ENCODE peak calls at places on chromosomes 7 and 10, in five cellular contexts. One of them, this sample, is unnamed.

GRCh38 chr10:33233191-33233590 is 101.3 kb downstream of the NRP1 start:
- DNase-seq in stimulated activated CD8-positive, alpha-beta memory T cell treated with anti-CD3 and anti-CD28 coated beads, Interleukin-7, amount 100 ng/mL, for 1 hour: no peak
- DNase-seq in kidney glomerular epithelial cell: no peak
- DNase-seq in mesothelial cell of epicardium: no peak
- DNase-seq in dermis microvascular lymphatic vessel endothelial cell: no peak
- DNase-seq in this sample: no peak

GRCh38 chr10:5090551-5090950 is 3.7 kb upstream of the AKR1C3 start:
- DNase-seq in stimulated activated CD8-positive, alpha-beta memory T cell treated with anti-CD3 and anti-CD28 coated beads, Interleukin-7, amount 100 ng/mL, for 1 hour: no peak
- DNase-seq in kidney glomerular epithelial cell: no peak
- DNase-seq in mesothelial cell of epicardium: no peak
- DNase-seq in dermis microvascular lymphatic vessel endothelial cell: no peak
- DNase-seq in this sample: no peak

GRCh38 chr7:133434246-133434865 is 181.5 kb downstream of the EXOC4 start:
- DNase-seq in stimulated activated CD8-positive, alpha-beta memory T cell treated with anti-CD3 and anti-CD28 coated beads, Interleukin-7, amount 100 ng/mL, for 1 hour: no peak
- DNase-seq in kidney glomerular epithelial cell: peak; percentile 42
- DNase-seq in mesothelial cell of epicardium: no peak
- DNase-seq in dermis microvascular lymphatic vessel endothelial cell: peak; percentile 16
- DNase-seq in this sample: no peak

GRCh38 chr7:123727071-123727837 is 21.5 kb downstream of the WASL start:
- DNase-seq in stimulated activated CD8-positive, alpha-beta memory T cell treated with anti-CD3 and anti-CD28 coated beads, Interleukin-7, amount 100 ng/mL, for 1 hour: no peak
- DNase-seq in kidney glomerular epithelial cell: no peak
- DNase-seq in mesothelial cell of epicardium: no peak
- DNase-seq in dermis microvascular lymphatic vessel endothelial cell: no peak
- DNase-seq in this sample: no peak

GRCh38 chr7:136086712-136087111 is 109.6 kb upstream of the MTPN start:
- DNase-seq in stimulated activated CD8-positive, alpha-beta memory T cell treated with anti-CD3 and anti-CD28 coated beads, Interleukin-7, amount 100 ng/mL, for 1 hour: no peak
- DNase-seq in kidney glomerular epithelial cell: peak; percentile 88
- DNase-seq in mesothelial cell of epicardium: no peak
- DNase-seq in dermis microvascular lymphatic vessel endothelial cell: peak; percentile 81
- DNase-seq in this sample: no peak

GRCh38 chr7:159020987-159021386 is 123.7 kb downstream of the VIPR2 start:
- DNase-seq in stimulated activated CD8-positive, alpha-beta memory T cell treated with anti-CD3 and anti-CD28 coated beads, Interleukin-7, amount 100 ng/mL, for 1 hour: no peak
- DNase-seq in kidney glomerular epithelial cell: no peak
- DNase-seq in mesothelial cell of epicardium: no peak
- DNase-seq in dermis microvascular lymphatic vessel endothelial cell: no peak
- DNase-seq in this sample: no peak

GRCh38 chr7:99497771-99498545 is 2.1 kb downstream of the ZNF394 start:
- DNase-seq in stimulated activated CD8-positive, alpha-beta memory T cell treated with anti-CD3 and anti-CD28 coated beads, Interleukin-7, amount 100 ng/mL, for 1 hour: no peak
- DNase-seq in kidney glomerular epithelial cell: no peak
- DNase-seq in mesothelial cell of epicardium: no peak
- DNase-seq in dermis microvascular lymphatic vessel endothelial cell: no peak
- DNase-seq in this sample: no peak

GRCh38 chr10:110733256-110733952 is 89.3 kb downstream of the RBM20 start:
- DNase-seq in stimulated activated CD8-positive, alpha-beta memory T cell treated with anti-CD3 and anti-CD28 coated beads, Interleukin-7, amount 100 ng/mL, for 1 hour: no peak
- DNase-seq in kidney glomerular epithelial cell: peak; percentile 54
- DNase-seq in mesothelial cell of epicardium: no peak
- DNase-seq in dermis microvascular lymphatic vessel endothelial cell: no peak
- DNase-seq in this sample: no peak

GRCh38 chr7:121503730-121504129 is 107.6 kb upstream of the FAM3C start:
- DNase-seq in stimulated activated CD8-positive, alpha-beta memory T cell treated with anti-CD3 and anti-CD28 coated beads, Interleukin-7, amount 100 ng/mL, for 1 hour: no peak
- DNase-seq in kidney glomerular epithelial cell: no peak
- DNase-seq in mesothelial cell of epicardium: no peak
- DNase-seq in dermis microvascular lymphatic vessel endothelial cell: no peak
- DNase-seq in this sample: no peak

GRCh38 chr7:28955723-28956607 is 2.2 kb downstream of the TRIL start:
- DNase-seq in stimulated activated CD8-positive, alpha-beta memory T cell treated with anti-CD3 and anti-CD28 coated beads, Interleukin-7, amount 100 ng/mL, for 1 hour: no peak
- DNase-seq in kidney glomerular epithelial cell: peak; percentile 43
- DNase-seq in mesothelial cell of epicardium: peak; percentile 58
- DNase-seq in dermis microvascular lymphatic vessel endothelial cell: peak; percentile 66
- DNase-seq in this sample: no peak

GRCh38 chr7:34748244-34749039 is 90.4 kb downstream of the NPSR1 start:
- DNase-seq in stimulated activated CD8-positive, alpha-beta memory T cell treated with anti-CD3 and anti-CD28 coated beads, Interleukin-7, amount 100 ng/mL, for 1 hour: no peak
- DNase-seq in kidney glomerular epithelial cell: peak; percentile 73
- DNase-seq in mesothelial cell of epicardium: peak; percentile 33
- DNase-seq in dermis microvascular lymphatic vessel endothelial cell: peak; percentile 89
- DNase-seq in this sample: no peak

GRCh38 chr10:69974551-69975155 is 78.0 kb upstream of the MACROH2A2 start:
- DNase-seq in stimulated activated CD8-positive, alpha-beta memory T cell treated with anti-CD3 and anti-CD28 coated beads, Interleukin-7, amount 100 ng/mL, for 1 hour: no peak
- DNase-seq in kidney glomerular epithelial cell: no peak
- DNase-seq in mesothelial cell of epicardium: no peak
- DNase-seq in dermis microvascular lymphatic vessel endothelial cell: no peak
- DNase-seq in this sample: no peak

GRCh38 chr7:34844401-34844800 is 186.4 kb downstream of the NPSR1 start:
- DNase-seq in stimulated activated CD8-positive, alpha-beta memory T cell treated with anti-CD3 and anti-CD28 coated beads, Interleukin-7, amount 100 ng/mL, for 1 hour: no peak
- DNase-seq in kidney glomerular epithelial cell: no peak
- DNase-seq in mesothelial cell of epicardium: no peak
- DNase-seq in dermis microvascular lymphatic vessel endothelial cell: no peak
- DNase-seq in this sample: no peak

GRCh38 chr7:83413831-83414230 is 235.1 kb downstream of the SEMA3E start:
- DNase-seq in stimulated activated CD8-positive, alpha-beta memory T cell treated with anti-CD3 and anti-CD28 coated beads, Interleukin-7, amount 100 ng/mL, for 1 hour: no peak
- DNase-seq in kidney glomerular epithelial cell: no peak
- DNase-seq in mesothelial cell of epicardium: no peak
- DNase-seq in dermis microvascular lymphatic vessel endothelial cell: no peak
- DNase-seq in this sample: no peak

GRCh38 chr7:114026486-114027089 is 107.8 kb upstream of the PPP1R3A start:
- DNase-seq in stimulated activated CD8-positive, alpha-beta memory T cell treated with anti-CD3 and anti-CD28 coated beads, Interleukin-7, amount 100 ng/mL, for 1 hour: no peak
- DNase-seq in kidney glomerular epithelial cell: peak; percentile 54
- DNase-seq in mesothelial cell of epicardium: no peak
- DNase-seq in dermis microvascular lymphatic vessel endothelial cell: peak; percentile 57
- DNase-seq in this sample: peak; percentile 27

GRCh38 chr10:110456046-110456445 is 41.7 kb upstream of the DUSP5 start:
- DNase-seq in stimulated activated CD8-positive, alpha-beta memory T cell treated with anti-CD3 and anti-CD28 coated beads, Interleukin-7, amount 100 ng/mL, for 1 hour: no peak
- DNase-seq in kidney glomerular epithelial cell: no peak
- DNase-seq in mesothelial cell of epicardium: no peak
- DNase-seq in dermis microvascular lymphatic vessel endothelial cell: no peak
- DNase-seq in this sample: no peak

GRCh38 chr7:101395376-101395775 is 32.7 kb downstream of the COL26A1 start:
- DNase-seq in stimulated activated CD8-positive, alpha-beta memory T cell treated with anti-CD3 and anti-CD28 coated beads, Interleukin-7, amount 100 ng/mL, for 1 hour: no peak
- DNase-seq in kidney glomerular epithelial cell: no peak
- DNase-seq in mesothelial cell of epicardium: no peak
- DNase-seq in dermis microvascular lymphatic vessel endothelial cell: no peak
- DNase-seq in this sample: no peak

GRCh38 chr10:123301077-123301875 is 147.1 kb downstream of the BUB3 start:
- DNase-seq in stimulated activated CD8-positive, alpha-beta memory T cell treated with anti-CD3 and anti-CD28 coated beads, Interleukin-7, amount 100 ng/mL, for 1 hour: no peak
- DNase-seq in kidney glomerular epithelial cell: peak; percentile 4
- DNase-seq in mesothelial cell of epicardium: no peak
- DNase-seq in dermis microvascular lymphatic vessel endothelial cell: no peak
- DNase-seq in this sample: no peak

GRCh38 chr10:6530211-6530840 is 49.8 kb downstream of the PRKCQ start:
- DNase-seq in stimulated activated CD8-positive, alpha-beta memory T cell treated with anti-CD3 and anti-CD28 coated beads, Interleukin-7, amount 100 ng/mL, for 1 hour: peak; percentile 50
- DNase-seq in kidney glomerular epithelial cell: no peak
- DNase-seq in mesothelial cell of epicardium: no peak
- DNase-seq in dermis microvascular lymphatic vessel endothelial cell: no peak
- DNase-seq in this sample: no peak